ENCODE peak calls at places on chromosomes 7 and 10, in four cellular contexts. D is HFFc6, Y is fibroblast of the conjunctiva, O is ACHN. T is an unnamed sample.

GRCh38 chr7:93014410-93014809 is 103.4 kb downstream of the SAMD9 start:
- DNase-seq in D (no peak), Y (no peak), O (no peak), T (no peak)

GRCh38 chr10:4431114-4431862 is 394.7 kb upstream of the AKR1E2 start:
- DNase-seq in D (peak; percentile 66), Y (peak; percentile 14), O (no peak), T (no peak)

GRCh38 chr7:96276019-96276418 is 45.9 kb downstream of the SLC25A13 start:
- DNase-seq in D (no peak), Y (no peak), O (no peak), T (no peak)

GRCh38 chr10:119177708-119178370 is 773 bp downstream of the PRDX3 start:
- DNase-seq in D (no peak), Y (no peak), O (no peak), T (no peak)

GRCh38 chr10:72248477-72249151 is 25.1 kb upstream of the DDIT4 start:
- DNase-seq in D (no peak), Y (peak; percentile 76), O (no peak), T (no peak)

GRCh38 chr7:42156541-42156865 is 80.5 kb downstream of the GLI3 start:
- DNase-seq in D (no peak), Y (no peak), O (no peak), T (no peak)

GRCh38 chr7:38506756-38507155 is 124.4 kb downstream of the AMPH start:
- DNase-seq in D (peak; percentile 49), Y (peak; percentile 31), O (no peak), T (no peak)

GRCh38 chr10:124748206-124748605 is 4.0 kb upstream of the FAM53B start:
- DNase-seq in D (no peak), Y (no peak), O (no peak), T (no peak)

GRCh38 chr10:59675812-59676211 is 33.8 kb downstream of the SLC16A9 start:
- DNase-seq in D (no peak), Y (no peak), O (peak; percentile 8), T (no peak)

GRCh38 chr7:19404912-19405329 is 259.7 kb upstream of the FERD3L start:
- DNase-seq in D (peak; percentile 95), Y (peak; percentile 88), O (peak; percentile 87), T (peak; percentile 66)

GRCh38 chr7:47978790-47979144 is 648 bp downstream of the HUS1 start:
- DNase-seq in D (no peak), Y (no peak), O (no peak), T (no peak)

GRCh38 chr10:24449334-24449740 is 240.4 kb downstream of the KIAA1217 start:
- DNase-seq in D (peak; percentile 55), Y (no peak), O (no peak), T (no peak)

GRCh38 chr7:24917510-24918239 is 62.3 kb downstream of the OSBPL3 start:
- DNase-seq in D (peak; percentile 78), Y (peak; percentile 59), O (no peak), T (no peak)

GRCh38 chr10:23422003-23422411 is 16.9 kb upstream of the OTUD1 start:
- DNase-seq in D (no peak), Y (no peak), O (no peak), T (no peak)

GRCh38 chr7:104106106-104106505 is 101.7 kb downstream of the ORC5 start:
- DNase-seq in D (peak; percentile 64), Y (no peak), O (peak; percentile 50), T (no peak)

GRCh38 chr7:134778941-134779740 is at the start of gene CALD1:
- DNase-seq in D (peak; percentile 100), Y (peak; percentile 90), O (peak; percentile 98), T (peak; percentile 67)

GRCh38 chr10:88080213-88080612 is 216.8 kb downstream of the PTEN start:
- DNase-seq in D (peak; percentile 14), Y (no peak), O (peak; percentile 80), T (no peak)

T was measured in H54.